ENCODE peak calls at places on chromosome 9, in four cellular contexts. C, E, Z and P are unnamed samples. For H3K4me1, the result is how much of the 10 kb centered on the place peaks cover.

GRCh38 chr9:90065001-90065400 is 460.2 kb downstream of the GADD45G start:
- DNase-seq in Z (no peak), C (no peak), E (no peak), P (no peak)

GRCh38 chr9:132671620-132672412 is 1.6 kb downstream of the GTF3C4 start:
- DNase-seq in Z (peak), E (no peak), C (no peak), P (no peak)

GRCh38 chr9:112869917-112870316 is 20.8 kb downstream of the SLC46A2 start:
- DNase-seq in C (peak), Z (no peak), E (no peak), P (no peak)

GRCh38 chr9:128550770-128551651 is 1.4 kb upstream of the SPTAN1 start:
- DNase-seq in Z (peak), E (no peak), C (no peak), P (no peak)

GRCh38 chr9:86589273-86589672 is 235.1 kb upstream of the TUT7 start:
- DNase-seq in Z (no peak), E (peak), C (no peak), P (peak)

GRCh38 chr9:120561699-120562098 is 18.3 kb downstream of the CDK5RAP2 start:
- DNase-seq in Z (no peak), E (no peak), C (no peak), P (no peak)

GRCh38 chr9:91331849-91332248 is 29.9 kb downstream of the AUH start:
- DNase-seq in E (no peak), Z (no peak), C (no peak), P (no peak)

GRCh38 chr9:105392531-105392930 is 55.3 kb upstream of the FSD1L start:
- DNase-seq in Z (no peak), C (no peak), E (no peak), P (no peak)

GRCh38 chr9:96818535-96818934 is 35.8 kb downstream of the ZNF782 start:
- DNase-seq in C (no peak), Z (no peak), E (no peak), P (no peak)

GRCh38 chr9:29144476-29144875 is 1571.2 kb upstream of the C9orf72 start:
- DNase-seq in Z (no peak), C (no peak), E (no peak), P (no peak)

GRCh38 chr9:16985559-16986348 is 115.3 kb upstream of the BNC2 start:
- DNase-seq in Z (peak), E (no peak), C (no peak), P (no peak)

GRCh38 chr9:120344230-120344629 is 235.7 kb downstream of the CDK5RAP2 start:
- DNase-seq in Z (peak), C (peak), E (no peak), P (peak)

GRCh38 chr9:37350486-37351190 is 71.9 kb upstream of the GRHPR start:
- DNase-seq in Z (peak), C (no peak), E (no peak), P (no peak)
- TF ChIP-seq MAZ in Z (no peak), C (no peak), E (no peak), P (no peak)

GRCh38 chr9:130305381-130305780 is 39.8 kb downstream of the HMCN2 start:
- DNase-seq in C (no peak), Z (no peak), E (no peak), P (no peak)
- H3K4me1 ChIP-seq in C (under half), Z (under half), E (under half), P (under half)

DNA sequence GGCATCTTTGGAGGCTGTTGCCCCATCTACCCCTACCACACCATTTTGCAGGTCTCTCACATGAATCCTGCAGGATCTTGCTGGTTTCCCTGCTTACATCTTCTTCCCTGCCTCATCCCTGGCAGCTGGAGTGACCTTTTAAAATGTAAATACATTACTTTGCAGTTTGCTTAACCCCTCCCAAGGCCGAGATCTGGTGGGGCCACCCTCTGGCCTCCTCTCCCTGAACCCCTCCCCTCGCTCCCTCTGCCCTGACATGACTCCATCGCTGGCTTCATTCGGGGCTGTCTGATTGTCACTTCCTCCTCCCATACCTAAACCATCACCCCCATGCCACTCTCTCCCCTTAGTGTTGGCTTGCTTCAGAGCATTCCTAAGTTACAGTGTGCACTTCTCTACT is 12.6 kb upstream of the PALM2AKAP2 start:
- DNase-seq in Z (no peak), C (no peak), E (no peak), P (no peak)
- TF ChIP-seq MAZ in Z (no peak), C (no peak), E (no peak), P (no peak)

GRCh38 chr9:114894801-114895433 is 35.5 kb downstream of the TNFSF8 start:
- DNase-seq in C (peak), E (no peak), Z (peak), P (peak)
- H3K4me1 ChIP-seq in C (under half), E (under half), Z (under half), P (under half)

GRCh38 chr9:125649315-125649714 is 57.7 kb downstream of the MAPKAP1 start:
- DNase-seq in E (no peak), C (no peak), Z (peak), P (peak)

GRCh38 chr9:125648294-125648693 is 58.7 kb downstream of the MAPKAP1 start:
- DNase-seq in E (no peak), C (no peak), Z (no peak), P (no peak)

GRCh38 chr9:125651907-125652306 is 55.1 kb downstream of the MAPKAP1 start:
- DNase-seq in Z (no peak), C (no peak), E (no peak), P (no peak)

GRCh38 chr9:125649826-125650225 is 57.2 kb downstream of the MAPKAP1 start:
- DNase-seq in C (no peak), Z (no peak), E (no peak), P (no peak)

GRCh38 chr9:125650271-125650737 is 56.7 kb downstream of the MAPKAP1 start:
- DNase-seq in C (no peak), E (no peak), Z (peak), P (no peak)
- TF ChIP-seq MAZ in C (no peak), E (no peak), Z (no peak), P (no peak)

GRCh38 chr9:38092200-38092524 is 23.1 kb upstream of the SHB start:
- DNase-seq in Z (no peak), E (no peak), C (no peak), P (no peak)
- H3K4me1 ChIP-seq in Z (under half), E (under half), C (under half), P (under half)